ENCODE peak calls at places on chromosomes 4 and X, in eight cellular contexts. G is cardiac fibroblast, H is IMR-90, Y is thyroid gland, O is aorta, D is kidney, J is epithelial cell of esophagus, V is lung. U is an unnamed sample.

GRCh38 chrX:132092439-132093065 is 35.3 kb downstream of the FRMD7 start:
- DNase-seq in G (peak; percentile 80), H (peak; percentile 61), Y (peak; percentile 54), O (peak; percentile 58), D (no peak), J (peak; percentile 77), V (peak; percentile 39), U (peak; percentile 78)

GRCh38 chr4:185343726-185344581 is 51.8 kb downstream of the LRP2BP start:
- DNase-seq in G (peak; percentile 62), H (peak; percentile 27), Y (no peak), O (peak; percentile 52), D (no peak), J (no peak), V (no peak), U (no peak)

GRCh38 chrX:136907626-136908025 is 27.1 kb upstream of the RBMX start:
- DNase-seq in G (peak; percentile 14), H (no peak), Y (peak; percentile 33), O (no peak), D (no peak), J (no peak), V (no peak), U (no peak)

GRCh38 chrX:149472620-149473019 is 32.5 kb downstream of the IDS start:
- DNase-seq in G (no peak), H (no peak), Y (no peak), O (no peak), D (no peak), J (no peak), V (no peak), U (no peak)

GRCh38 chr4:158192439-158193158 is 17.7 kb upstream of the TMEM144 start:
- DNase-seq in G (no peak), H (no peak), Y (peak; percentile 20), O (no peak), D (no peak), J (no peak), V (no peak), U (no peak)

GRCh38 chr4:66974665-66975064 is 570.6 kb downstream of the CENPC start:
- DNase-seq in G (no peak), H (no peak), Y (no peak), O (no peak), D (no peak), J (peak; percentile 67), V (no peak), U (no peak)

GRCh38 chr4:41214158-41215146 is at the start of gene APBB2:
- DNase-seq in G (peak; percentile 98), H (peak; percentile 97), Y (peak; percentile 98), O (peak; percentile 96), D (peak; percentile 98), J (peak; percentile 98), V (peak; percentile 95), U (peak; percentile 98)

GRCh38 chrX:49919617-49920016 is 2.8 kb upstream of the CLCN5 start:
- DNase-seq in G (peak; percentile 88), H (peak; percentile 46), Y (peak; percentile 81), O (peak; percentile 50), D (no peak), J (no peak), V (peak; percentile 33), U (peak; percentile 54)

GRCh38 chr4:3770323-3771166 is 4.4 kb downstream of the ADRA2C start:
- DNase-seq in G (no peak), H (no peak), Y (no peak), O (no peak), D (no peak), J (no peak), V (no peak), U (no peak)

GRCh38 chr4:3407930-3408792 is 33.6 kb upstream of the HGFAC start:
- DNase-seq in G (no peak), H (no peak), Y (no peak), O (no peak), D (no peak), J (peak; percentile 45), V (no peak), U (no peak)

GRCh38 chr4:51843309-51844156 is 580 bp downstream of the DCUN1D4 start:
- DNase-seq in G (peak; percentile 78), H (peak; percentile 56), Y (peak; percentile 75), O (peak; percentile 82), D (peak; percentile 94), J (peak; percentile 68), V (peak; percentile 68), U (peak; percentile 78)

GRCh38 chr4:5957091-5957490 is 61.1 kb downstream of the C4orf50 start:
- DNase-seq in G (no peak), H (no peak), Y (no peak), O (no peak), D (peak; percentile 50), J (no peak), V (no peak), U (no peak)

GRCh38 chrX:13780868-13781427 is 35.9 kb downstream of the GPM6B start:
- DNase-seq in G (no peak), H (no peak), Y (no peak), O (no peak), D (no peak), J (no peak), V (no peak), U (no peak)

GRCh38 chr4:105550641-105551040 is 1.8 kb upstream of the ARHGEF38 start:
- DNase-seq in G (no peak), H (no peak), Y (no peak), O (no peak), D (no peak), J (peak; percentile 42), V (no peak), U (no peak)

GRCh38 chr4:105548483-105548882 is 3.9 kb upstream of the ARHGEF38 start:
- DNase-seq in G (no peak), H (no peak), Y (no peak), O (no peak), D (no peak), J (peak; percentile 44), V (no peak), U (peak; percentile 8)

GRCh38 chr4:105555409-105555808 is 3.0 kb downstream of the ARHGEF38 start:
- DNase-seq in G (no peak), H (no peak), Y (peak; percentile 5), O (no peak), D (no peak), J (no peak), V (no peak), U (peak; percentile 89)

GRCh38 chr4:105556175-105556574 is 3.8 kb downstream of the ARHGEF38 start:
- DNase-seq in G (no peak), H (no peak), Y (no peak), O (no peak), D (no peak), J (no peak), V (no peak), U (no peak)

DNA sequence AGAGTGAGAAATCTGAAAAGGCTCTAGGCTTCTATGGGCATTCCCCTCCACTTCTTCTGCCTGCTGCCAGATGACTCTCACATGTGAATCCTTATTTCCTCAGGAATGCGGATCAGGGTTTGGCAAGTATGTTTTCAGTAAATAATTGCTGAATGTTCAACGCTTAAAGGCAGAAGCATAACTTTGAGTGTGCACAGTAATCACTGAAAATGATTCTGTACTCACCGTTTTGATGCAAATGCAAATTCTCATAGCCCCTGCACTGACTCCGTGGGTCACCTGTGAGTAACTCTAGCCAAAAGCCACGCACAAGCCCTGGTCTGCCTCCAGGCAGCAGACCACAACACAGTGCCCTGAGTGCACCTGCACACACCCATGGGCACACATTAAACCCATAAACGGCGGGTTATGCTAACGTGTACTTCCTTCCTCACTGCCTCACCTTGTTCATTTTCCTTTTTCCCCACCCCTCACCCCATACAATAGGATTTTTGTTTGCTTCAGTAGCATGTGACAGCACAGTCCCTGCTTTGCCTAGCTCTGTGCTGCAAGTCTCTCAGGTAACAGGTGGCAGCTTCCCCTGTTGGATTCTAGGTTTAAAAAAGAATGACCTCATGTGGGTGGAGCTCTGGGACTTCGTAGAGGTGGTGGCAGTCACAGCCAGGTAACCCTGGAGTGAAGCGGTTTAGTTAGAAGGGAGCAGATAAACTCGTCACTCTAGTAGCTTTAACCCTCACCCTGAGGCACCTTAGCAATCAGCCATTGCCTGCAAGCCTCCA is at the start of gene ARHGEF38:
- DNase-seq in G (no peak), H (peak; percentile 7), Y (peak; percentile 62), O (no peak), D (peak; percentile 85), J (peak; percentile 79), V (peak; percentile 56), U (peak; percentile 5)
- H3K4me3 ChIP-seq in G (no peak within 1 kb of the TSS), H (no peak within 1 kb of the TSS), Y (peak within 1 kb of the TSS; percentile 20), O (no peak within 1 kb of the TSS), D (peak within 1 kb of the TSS; percentile 57), J (no peak within 1 kb of the TSS), V (peak within 1 kb of the TSS; percentile 31), U (peak within 1 kb of the TSS; percentile 11)

GRCh38 chrX:121333942-121334341 is 286.5 kb downstream of the GLUD2 start:
- DNase-seq in G (no peak), H (no peak), Y (no peak), O (no peak), D (no peak), J (peak; percentile 0), V (no peak), U (peak; percentile 3)
- H3K4me3 ChIP-seq in G (no peak overlapping the region), H (no peak overlapping the region), Y (no peak overlapping the region), O (no peak overlapping the region), D (no peak overlapping the region), J (no peak overlapping the region), V (no peak overlapping the region), U (no peak overlapping the region)

GRCh38 chrX:81195712-81196111 is 6.0 kb downstream of the HMGN5 start:
- DNase-seq in G (peak; percentile 67), H (peak; percentile 52), Y (peak; percentile 45), O (peak; percentile 48), D (no peak), J (peak; percentile 66), V (peak; percentile 68), U (peak; percentile 60)
- H3K4me3 ChIP-seq in G (no peak overlapping the region), H (no peak overlapping the region), Y (no peak overlapping the region), O (no peak overlapping the region), D (no peak overlapping the region), J (no peak overlapping the region), V (no peak overlapping the region), U (no peak overlapping the region)

GRCh38 chr4:82357640-82358039 is 16.2 kb downstream of the HNRNPD start:
- DNase-seq in G (no peak), H (no peak), Y (no peak), O (no peak), D (no peak), J (no peak), V (no peak), U (no peak)

GRCh38 chr4:82360298-82361177 is 13.3 kb downstream of the HNRNPD start:
- DNase-seq in G (peak; percentile 33), H (peak; percentile 29), Y (no peak), O (no peak), D (no peak), J (peak; percentile 30), V (no peak), U (peak; percentile 67)

GRCh38 chr4:82358773-82359324 is 14.9 kb downstream of the HNRNPD start:
- DNase-seq in G (no peak), H (no peak), Y (no peak), O (no peak), D (no peak), J (no peak), V (no peak), U (no peak)

GRCh38 chr4:82363896-82364487 is 9.8 kb downstream of the HNRNPD start:
- DNase-seq in G (no peak), H (no peak), Y (no peak), O (no peak), D (no peak), J (no peak), V (no peak), U (no peak)

DNA sequence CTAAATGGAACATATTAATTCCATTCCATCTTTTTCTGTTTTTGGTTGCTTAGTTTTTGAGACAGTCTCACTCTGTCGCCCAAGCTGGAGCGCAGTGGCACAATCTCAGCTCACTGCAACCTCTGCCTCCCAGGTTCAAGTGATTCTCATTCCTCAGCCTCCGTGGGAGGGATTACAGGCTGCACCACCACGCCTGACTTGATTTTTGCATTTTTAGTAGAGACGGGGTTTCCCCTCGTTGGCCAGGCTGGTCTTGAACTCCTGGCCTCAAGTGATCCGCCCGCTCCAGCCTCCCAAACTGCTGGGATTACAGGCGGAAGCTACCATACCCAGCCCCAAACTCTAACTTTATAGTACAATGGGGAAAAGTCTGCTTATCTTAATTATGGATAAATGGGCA is 11.2 kb downstream of the HNRNPD start:
- DNase-seq in G (no peak), H (no peak), Y (no peak), O (no peak), D (no peak), J (no peak), V (no peak), U (no peak)
- H3K4me3 ChIP-seq in G (no peak overlapping the region), H (no peak overlapping the region), Y (no peak overlapping the region), O (no peak overlapping the region), D (no peak overlapping the region), J (no peak overlapping the region), V (no peak overlapping the region), U (no peak overlapping the region)

U was measured in neural progenitor cell.